ENCODE peak calls at places on chromosomes 7 and 10, in seven cellular contexts. L is hepatic stellate cell; C is T-helper 2 cell; K is COR-L47; J is EL; F is stimulated activated CD4-positive, alpha-beta T cell treated with anti-CD3 and anti-CD28 coated beads, Interleukin-2, amount 100 ng/mL, for 48 hours; S is NCI-H1092. W is an unnamed sample.

GRCh38 chr10:13587367-13587766 is 602 bp downstream of the PRPF18 start:
- DNase-seq in L (no peak), C (no peak), K (no peak), J (peak; percentile 11), F (no peak), S (no peak), W (no peak)

GRCh38 chr7:12759112-12759511 is 71.7 kb downstream of the ARL4A start:
- DNase-seq in L (no peak), C (no peak), K (peak; percentile 59), J (no peak), F (no peak), S (no peak), W (no peak)

GRCh38 chr7:100887955-100888481 is 1.5 kb downstream of the UFSP1 start:
- DNase-seq in L (no peak), C (no peak), K (no peak), J (no peak), F (no peak), S (no peak), W (no peak)

GRCh38 chr7:157014635-157015555 is 4.4 kb upstream of the MNX1 start:
- DNase-seq in L (no peak), C (no peak), K (no peak), J (no peak), F (no peak), S (no peak), W (no peak)

GRCh38 chr10:82251222-82251977 is 376.4 kb downstream of the NRG3 start:
- DNase-seq in L (no peak), C (no peak), K (no peak), J (no peak), F (no peak), S (no peak), W (no peak)

GRCh38 chr10:83680470-83680891 is 458.8 kb upstream of the GHITM start:
- DNase-seq in L (no peak), C (no peak), K (no peak), J (no peak), F (peak; percentile 14), S (no peak), W (no peak)

GRCh38 chr7:155584261-155584660 is 37.9 kb upstream of the CNPY1 start:
- DNase-seq in L (no peak), C (no peak), K (no peak), J (no peak), F (no peak), S (no peak), W (no peak)

GRCh38 chr10:103765981-103766380 is 89.4 kb downstream of the SH3PXD2A start:
- DNase-seq in L (no peak), C (peak; percentile 54), K (no peak), J (no peak), F (peak; percentile 59), S (no peak), W (peak; percentile 31)

GRCh38 chr10:97584060-97584797 is at the start of gene HOGA1:
- DNase-seq in L (peak; percentile 47), C (no peak), K (no peak), J (peak; percentile 55), F (no peak), S (no peak), W (no peak)

GRCh38 chr10:93600861-93601773 is at the start of gene RBP4:
- DNase-seq in L (no peak), C (no peak), K (no peak), J (peak; percentile 39), F (no peak), S (no peak), W (no peak)

GRCh38 chr7:154450434-154450833 is 398.2 kb downstream of the DPP6 start:
- DNase-seq in L (no peak), C (no peak), K (no peak), J (no peak), F (no peak), S (no peak), W (no peak)

GRCh38 chr7:158285383-158285770 is 302.2 kb downstream of the PTPRN2 start:
- DNase-seq in L (no peak), C (no peak), K (no peak), J (no peak), F (no peak), S (no peak), W (no peak)

W was measured in naive B cell.